ENCODE peak calls at places on chromosomes 1 and 21, in six cellular contexts. F is heart right ventricle, O is pancreas, N is right cardiac atrium, I is left lung, S is GM12878. J is an unnamed sample.

GRCh38 chr1:192628406-192629057 is 7.4 kb upstream of the RGS13 start:
- ATAC-seq in S (no peak), N (peak; percentile 67), I (no peak), O (no peak), F (peak; percentile 52), J (no peak)

GRCh38 chr1:33365560-33365997 is 44.7 kb upstream of the A3GALT2 start:
- ATAC-seq in I (no peak), O (no peak), N (peak; percentile 9), S (no peak), F (peak; percentile 44), J (no peak)

GRCh38 chr1:202129453-202130274 is 6.9 kb downstream of the GPR37L1 start:
- ATAC-seq in O (no peak), N (no peak), I (no peak), F (no peak), S (peak; percentile 26), J (no peak)

GRCh38 chr1:118898702-118899101 is 89.4 kb downstream of the TBX15 start:
- ATAC-seq in N (no peak), F (no peak), O (no peak), S (no peak), I (no peak), J (no peak)

GRCh38 chr21:34807146-34807880 is 138.5 kb downstream of the CLIC6 start:
- ATAC-seq in S (peak; percentile 85), O (no peak), F (peak; percentile 77), I (peak; percentile 65), N (peak; percentile 78), J (peak; percentile 48)

GRCh38 chr1:77668924-77669449 is 13.5 kb downstream of the ZZZ3 start:
- ATAC-seq in O (no peak), N (no peak), F (no peak), I (no peak), S (no peak), J (no peak)

GRCh38 chr1:16981269-16981849 is 939 bp upstream of the MFAP2 start:
- ATAC-seq in O (no peak), S (no peak), N (no peak), I (no peak), F (no peak), J (no peak)

GRCh38 chr1:27162090-27162489 is 7.2 kb upstream of the SLC9A1 start:
- ATAC-seq in O (no peak), S (no peak), I (no peak), N (no peak), F (no peak), J (no peak)

GRCh38 chr1:71650126-71650525 is 569.3 kb upstream of the ZRANB2 start:
- ATAC-seq in S (no peak), N (no peak), I (no peak), F (no peak), O (no peak), J (no peak)

GRCh38 chr1:150385537-150386445 is 21.8 kb downstream of the RPRD2 start:
- ATAC-seq in O (no peak), S (peak; percentile 79), I (no peak), N (no peak), F (no peak), J (no peak)

GRCh38 chr1:201506573-201507567 is at the start of gene CSRP1:
- ATAC-seq in O (peak; percentile 92), N (peak; percentile 89), F (peak; percentile 94), I (peak; percentile 83), S (peak; percentile 91), J (peak; percentile 85)

GRCh38 chr21:45769239-45769758 is 125.8 kb downstream of the PCBP3 start:
- ATAC-seq in S (no peak), I (no peak), O (no peak), N (no peak), F (no peak), J (no peak)

GRCh38 chr1:32948082-32948722 is 16.4 kb downstream of the RNF19B start:
- ATAC-seq in N (no peak), O (no peak), S (no peak), F (no peak), I (peak; percentile 83), J (no peak)

GRCh38 chr1:184843732-184844495 is 89.3 kb upstream of the EDEM3 start:
- ATAC-seq in O (no peak), N (peak; percentile 44), I (no peak), S (peak; percentile 100), F (no peak), J (no peak)

DNA sequence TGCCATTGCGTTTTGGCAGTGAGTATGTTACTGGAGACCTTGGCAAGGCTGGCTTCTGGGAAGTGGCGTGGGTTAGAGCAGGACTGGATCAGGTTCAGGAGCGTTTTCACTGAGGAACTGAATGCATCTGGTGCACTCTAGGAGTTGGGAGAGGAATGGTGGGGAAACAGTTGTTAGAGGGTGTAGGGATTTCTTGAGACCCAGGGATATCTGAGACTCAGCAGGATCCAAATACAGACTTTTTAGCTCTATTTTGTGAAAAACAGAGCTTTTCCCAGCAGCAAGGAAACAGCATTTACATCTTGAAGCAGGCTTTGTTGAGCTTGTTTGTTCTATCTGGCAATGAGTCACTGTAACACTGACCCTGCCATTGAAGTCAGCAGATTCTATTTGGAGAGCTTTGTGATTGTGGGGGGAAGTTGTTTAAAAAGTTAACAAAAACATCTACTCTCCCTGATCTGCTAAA is 56.9 kb upstream of the NRIP1 start:
- ATAC-seq in I (peak; percentile 89), O (peak; percentile 92), F (peak; percentile 97), S (no peak), N (peak; percentile 94), J (peak; percentile 39)
- H3K4me3 ChIP-seq in I (no peak overlapping the region), O (no peak overlapping the region), F (no peak overlapping the region), S (no peak overlapping the region), N (no peak overlapping the region), J (no peak overlapping the region)

GRCh38 chr1:234583755-234584430 is 26.1 kb downstream of the IRF2BP2 start:
- ATAC-seq in O (peak; percentile 43), S (no peak), N (no peak), F (no peak), I (no peak), J (peak; percentile 59)

GRCh38 chr1:234586304-234586703 is 23.7 kb downstream of the IRF2BP2 start:
- ATAC-seq in F (no peak), O (no peak), N (no peak), I (no peak), S (no peak), J (no peak)

GRCh38 chr1:234584431-234584805 is 25.6 kb downstream of the IRF2BP2 start:
- ATAC-seq in F (no peak), O (no peak), S (no peak), I (no peak), N (no peak), J (no peak)

GRCh38 chr1:234585333-234586055 is 24.5 kb downstream of the IRF2BP2 start:
- ATAC-seq in O (no peak), I (no peak), F (peak; percentile 26), S (no peak), N (peak; percentile 26), J (peak; percentile 46)

DNA sequence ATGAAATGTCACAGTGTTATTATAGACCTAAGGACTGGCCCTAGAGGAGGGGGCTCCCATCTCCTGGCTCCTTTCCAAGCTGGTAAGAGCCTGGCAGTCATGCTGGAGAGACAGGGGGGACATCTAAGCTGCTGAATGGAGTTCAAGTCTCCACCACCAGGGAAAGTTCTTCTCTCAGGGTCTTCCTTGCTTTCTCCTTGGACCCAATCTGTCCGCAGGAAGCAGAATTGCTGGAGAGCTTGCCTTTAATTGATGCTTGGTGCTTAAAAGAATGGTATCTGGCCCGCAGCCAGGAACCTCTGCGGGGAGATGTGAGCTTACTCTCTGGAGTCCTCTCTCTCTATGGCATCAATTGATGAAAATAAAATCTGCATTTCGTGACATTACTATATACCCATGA is 25.1 kb downstream of the IRF2BP2 start:
- ATAC-seq in I (no peak), N (no peak), F (no peak), O (no peak), S (no peak), J (no peak)
- H3K4me3 ChIP-seq in I (no peak overlapping the region), N (no peak overlapping the region), F (no peak overlapping the region), O (no peak overlapping the region), S (no peak overlapping the region), J (no peak overlapping the region)

GRCh38 chr1:86218859-86219258 is 62.3 kb upstream of the COL24A1 start:
- ATAC-seq in O (no peak), N (no peak), I (no peak), F (no peak), S (no peak), J (no peak)
- H3K4me3 ChIP-seq in O (no peak overlapping the region), N (no peak overlapping the region), I (no peak overlapping the region), F (no peak overlapping the region), S (no peak overlapping the region), J (no peak overlapping the region)

GRCh38 chr1:7884757-7885156 is 31.9 kb upstream of the UTS2 start:
- ATAC-seq in F (no peak), O (no peak), I (no peak), N (no peak), S (no peak), J (no peak)

GRCh38 chr1:7888248-7889010 is 35.6 kb upstream of the UTS2 start:
- ATAC-seq in S (no peak), O (no peak), F (peak; percentile 57), N (no peak), I (peak; percentile 15), J (no peak)

GRCh38 chr1:7886346-7886745 is 33.5 kb upstream of the UTS2 start:
- ATAC-seq in O (no peak), F (no peak), I (peak; percentile 5), N (no peak), S (no peak), J (no peak)

GRCh38 chr1:7890853-7891252 is 38.0 kb upstream of the UTS2 start:
- ATAC-seq in I (no peak), F (no peak), O (no peak), S (no peak), N (no peak), J (no peak)

DNA sequence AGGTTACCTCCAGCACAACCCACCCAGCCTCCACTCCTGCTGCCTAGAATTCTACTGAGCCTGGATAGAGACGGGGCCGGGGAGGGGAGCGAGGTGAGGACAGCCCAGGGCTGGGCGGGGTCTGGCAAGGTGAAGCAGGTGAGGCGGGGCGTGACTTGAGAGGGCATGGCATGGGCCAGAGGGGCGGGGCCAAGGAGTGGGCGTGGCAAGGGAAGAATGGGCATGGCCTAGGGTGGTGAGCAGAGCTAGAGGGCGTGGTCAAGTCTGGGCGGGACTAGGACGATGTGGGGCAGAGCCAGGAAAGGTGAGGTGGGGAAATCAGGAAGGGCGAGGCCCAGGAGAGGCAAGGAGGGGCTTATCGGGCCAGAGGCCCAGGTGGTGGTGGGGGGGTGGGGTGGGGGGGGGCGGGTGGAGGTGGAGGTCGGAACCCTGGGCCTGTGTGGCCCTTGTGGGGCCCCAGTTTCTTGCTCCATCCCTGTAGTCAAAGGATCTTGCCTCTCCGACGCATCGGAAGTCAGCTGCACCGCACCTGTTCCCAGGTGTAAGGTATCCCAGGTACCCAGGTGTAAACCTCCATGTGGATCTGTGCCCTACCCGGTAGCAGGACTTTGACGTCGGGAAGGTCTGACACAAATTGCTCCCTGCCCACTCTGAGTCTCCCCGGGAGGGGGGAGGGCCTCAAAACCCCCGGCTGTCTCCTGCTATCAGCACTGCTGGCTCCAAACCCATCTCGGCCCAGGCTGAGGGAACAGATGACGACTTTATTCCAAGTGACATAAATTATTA is 32.8 kb upstream of the UTS2 start:
- ATAC-seq in O (peak; percentile 83), I (peak; percentile 97), N (no peak), F (no peak), S (peak; percentile 64), J (no peak)
- H3K4me3 ChIP-seq in O (no peak overlapping the region), I (peak overlapping the region; percentile 20), N (no peak overlapping the region), F (no peak overlapping the region), S (no peak overlapping the region), J (no peak overlapping the region)

J was measured in gastroesophageal sphincter.